ENCODE peak calls at places on chromosome 13, in seven cellular contexts. Z is Karpas-422; J is CD8-positive, alpha-beta T cell; T is BE2C; O is mucosa of gallbladder; C is activated CD4-positive, CD25-positive, alpha-beta regulatory T cell treated with anti-CD3 and anti-CD28 coated beads, Interleukin-2, amount 50 U/mL, for 16 hours; H is NCI-H1436. Y is an unnamed sample.
A peak's percentile ranks its signal among the peaks of the same experiment; 100 is the strongest.

GRCh38 chr13:77696006-77696862 is 1.3 kb upstream of the SLAIN1 start:
- DNase-seq in H (no peak), T (no peak), J (no peak), O (no peak), C (no peak), Z (no peak), Y (peak; percentile 42)

GRCh38 chr13:108304170-108305068 is 34.9 kb downstream of the TNFSF13B start:
- DNase-seq in J (no peak), C (no peak), T (no peak), Z (no peak), O (no peak), H (no peak), Y (no peak)

GRCh38 chr13:114226088-114226487 is 8.6 kb upstream of the CDC16 start:
- DNase-seq in H (no peak), Z (no peak), O (no peak), T (no peak), J (no peak), C (no peak), Y (no peak)

GRCh38 chr13:51549050-51549449 is 35.2 kb upstream of the WDFY2 start:
- DNase-seq in H (no peak), O (no peak), J (no peak), C (no peak), Z (no peak), T (peak; percentile 17), Y (no peak)

GRCh38 chr13:92768592-92768991 is 458.0 kb upstream of the GPC6 start:
- DNase-seq in T (no peak), C (no peak), Z (no peak), H (no peak), J (no peak), O (no peak), Y (no peak)

GRCh38 chr13:94063096-94063495 is 416.4 kb downstream of the DCT start:
- DNase-seq in J (no peak), Z (no peak), T (no peak), H (no peak), C (no peak), O (no peak), Y (no peak)

GRCh38 chr13:27118428-27119054 is 53.1 kb downstream of the USP12 start:
- DNase-seq in O (no peak), T (no peak), H (no peak), Z (no peak), C (no peak), J (no peak), Y (no peak)

GRCh38 chr13:113532156-113532806 is 41.8 kb upstream of the DCUN1D2 start:
- DNase-seq in H (no peak), O (no peak), Z (no peak), J (no peak), C (no peak), T (peak; percentile 41), Y (no peak)

GRCh38 chr13:66576381-66576780 is 653.8 kb downstream of the PCDH9 start:
- DNase-seq in Z (no peak), O (no peak), T (no peak), C (no peak), J (no peak), H (no peak), Y (no peak)

GRCh38 chr13:27997904-27998522 is 9.5 kb upstream of the URAD start:
- DNase-seq in T (peak; percentile 45), J (no peak), H (no peak), Z (peak; percentile 79), C (no peak), O (peak; percentile 34), Y (no peak)

GRCh38 chr13:65999441-65999840 is 1230.7 kb downstream of the PCDH9 start:
- DNase-seq in Z (no peak), O (no peak), J (no peak), T (no peak), H (no peak), C (no peak), Y (no peak)

GRCh38 chr13:101523154-101523669 is 70.7 kb downstream of the ITGBL1 start:
- DNase-seq in O (no peak), J (no peak), H (no peak), C (no peak), Z (no peak), T (no peak), Y (no peak)

GRCh38 chr13:25738342-25738771 is 313.5 kb downstream of the SHISA2 start:
- DNase-seq in C (no peak), T (no peak), J (no peak), Z (no peak), H (peak; percentile 10), O (no peak), Y (no peak)

GRCh38 chr13:80141114-80141849 is 199.6 kb downstream of the SPRY2 start:
- DNase-seq in C (no peak), H (no peak), Z (no peak), O (peak; percentile 61), J (no peak), T (no peak), Y (no peak)

GRCh38 chr13:31067416-31068118 is 94.1 kb downstream of the HSPH1 start:
- DNase-seq in T (no peak), H (no peak), J (no peak), Z (no peak), C (no peak), O (no peak), Y (no peak)

GRCh38 chr13:74305876-74306275 is 171.7 kb upstream of the KLF12 start:
- DNase-seq in Z (no peak), H (peak; percentile 17), J (no peak), C (no peak), T (no peak), O (no peak), Y (no peak)

GRCh38 chr13:99055286-99056073 is 77.6 kb upstream of the DOCK9 start:
- DNase-seq in T (no peak), J (no peak), Z (no peak), H (no peak), C (no peak), O (no peak), Y (no peak)

GRCh38 chr13:110261166-110262081 is 45.5 kb downstream of the COL4A1 start:
- DNase-seq in C (no peak), T (no peak), Z (no peak), J (no peak), O (no peak), H (no peak), Y (no peak)

GRCh38 chr13:42068886-42069285 is 20.4 kb downstream of the DGKH start:
- DNase-seq in Z (no peak), H (no peak), O (no peak), T (no peak), J (no peak), C (no peak), Y (no peak)

GRCh38 chr13:44393391-44393790 is 19.8 kb downstream of the SERP2 start:
- DNase-seq in J (no peak), O (no peak), T (no peak), C (no peak), H (no peak), Z (no peak), Y (no peak)

GRCh38 chr13:79776538-79776937 is 295.6 kb downstream of the NDFIP2 start:
- DNase-seq in J (no peak), H (no peak), O (no peak), Z (no peak), T (no peak), C (no peak), Y (no peak)

GRCh38 chr13:48853381-48854102 is 122.2 kb upstream of the FNDC3A start:
- DNase-seq in C (no peak), T (no peak), H (no peak), J (no peak), O (no peak), Z (peak; percentile 36), Y (no peak)

GRCh38 chr13:46126552-46127171 is 21.8 kb upstream of the CPB2 start:
- DNase-seq in J (peak; percentile 46), T (peak; percentile 72), H (peak; percentile 43), Z (peak; percentile 90), C (peak; percentile 20), O (peak; percentile 83), Y (peak; percentile 59)

GRCh38 chr13:39013462-39013861 is 22.8 kb upstream of the STOML3 start:
- DNase-seq in C (no peak), Z (no peak), T (no peak), H (no peak), J (no peak), O (no peak), Y (no peak)

GRCh38 chr13:30963794-30964193 is 31.3 kb downstream of the TEX26 start:
- DNase-seq in C (no peak), T (no peak), Z (no peak), J (no peak), O (peak; percentile 61), H (no peak), Y (no peak)

GRCh38 chr13:109869312-109870237 is 83.2 kb upstream of the IRS2 start:
- DNase-seq in T (peak; percentile 90), C (no peak), O (peak; percentile 82), Z (no peak), J (peak; percentile 3), H (peak; percentile 86), Y (no peak)

GRCh38 chr13:19782049-19782726 is 557 bp downstream of the PSPC1 start:
- DNase-seq in J (peak; percentile 42), H (no peak), C (peak; percentile 30), Z (peak; percentile 77), T (peak; percentile 41), O (peak; percentile 45), Y (peak; percentile 51)

GRCh38 chr13:36875955-36876354 is 44.1 kb downstream of the SMAD9 start:
- DNase-seq in Z (no peak), C (no peak), O (no peak), T (no peak), J (no peak), H (no peak), Y (no peak)

GRCh38 chr13:87128006-87128405 is 543.2 kb upstream of the SLITRK5 start:
- DNase-seq in J (no peak), O (no peak), H (no peak), Z (no peak), C (no peak), T (no peak), Y (no peak)

GRCh38 chr13:47564041-47564440 is 437.0 kb downstream of the SUCLA2 start:
- DNase-seq in O (no peak), H (no peak), J (no peak), T (no peak), Z (no peak), C (no peak), Y (no peak)

GRCh38 chr13:106102776-106103175 is 432.7 kb downstream of the EFNB2 start:
- DNase-seq in H (no peak), J (no peak), C (no peak), Z (no peak), T (no peak), O (no peak), Y (no peak)

GRCh38 chr13:85654227-85654626 is 145.0 kb downstream of the SLITRK6 start:
- DNase-seq in T (no peak), Z (no peak), C (no peak), O (no peak), H (no peak), J (no peak), Y (no peak)

GRCh38 chr13:48110930-48111721 is 16.2 kb upstream of the MED4 start:
- DNase-seq in T (no peak), Z (no peak), C (no peak), H (no peak), J (no peak), O (no peak), Y (no peak)

GRCh38 chr13:63409791-63410351 is 1994.2 kb upstream of the PCDH20 start:
- DNase-seq in T (no peak), H (no peak), C (no peak), Z (peak; percentile 56), J (no peak), O (no peak), Y (no peak)

GRCh38 chr13:68078874-68079273 is 848.7 kb upstream of the PCDH9 start:
- DNase-seq in C (no peak), Z (no peak), H (no peak), J (no peak), O (no peak), T (no peak), Y (no peak)

Y was measured in GM13976.